ENCODE peak calls at places on chromosomes 11 and 22, in four cellular contexts. G is K562, X is A549, S is GM12878. B is an unnamed sample.

GRCh38 chr11:86632499-86633269 is 39.7 kb downstream of the ME3 start:
- ATAC-seq in S (peak), G (peak), X (peak), B (peak)

GRCh38 chr22:19360862-19361261 is 69.3 kb upstream of the CLTCL1 start:
- ATAC-seq in G (no peak), X (no peak), S (no peak), B (no peak)

GRCh38 chr11:61111786-61112517 is 9.7 kb downstream of the CD5 start:
- ATAC-seq in X (no peak), G (no peak), S (peak), B (no peak)

GRCh38 chr22:49372530-49373288 is 455.0 kb downstream of the BRD1 start:
- ATAC-seq in G (peak), X (peak), S (no peak), B (no peak)

GRCh38 chr11:83092488-83093384 is 21.0 kb upstream of the RAB30 start:
- ATAC-seq in S (no peak), G (peak), X (peak), B (no peak)

GRCh38 chr11:77547863-77548551 is 41.7 kb upstream of the AQP11 start:
- ATAC-seq in G (peak), S (peak), X (peak), B (no peak)

GRCh38 chr22:48745842-48746788 is 1081.6 kb downstream of the BRD1 start:
- ATAC-seq in S (no peak), G (no peak), X (no peak), B (no peak)

GRCh38 chr22:39299829-39300178 is 19.6 kb downstream of the RPL3 start:
- ATAC-seq in S (peak), X (peak), G (peak), B (peak)

GRCh38 chr11:95074806-95075563 is 8.3 kb downstream of the SRSF8 start:
- ATAC-seq in S (no peak), X (no peak), G (no peak), B (peak)

GRCh38 chr22:38481871-38482332 is 14.0 kb downstream of the KDELR3 start:
- ATAC-seq in X (no peak), G (peak), S (no peak), B (no peak)

GRCh38 chr11:126415669-126416420 is 60.4 kb downstream of the ST3GAL4 start:
- ATAC-seq in X (no peak), S (no peak), G (no peak), B (peak)

GRCh38 chr11:62689421-62690183 is at the start of gene LRRN4CL:
- ATAC-seq in X (peak), G (peak), S (no peak), B (peak)

GRCh38 chr11:119615003-119615878 is 113.8 kb downstream of the NECTIN1 start:
- ATAC-seq in G (no peak), X (peak), S (peak), B (peak)

GRCh38 chr11:64003807-64004589 is 17.8 kb downstream of the OTUB1 start:
- ATAC-seq in X (peak), G (no peak), S (no peak), B (no peak)

GRCh38 chr11:23509023-23509422 is 648.7 kb upstream of the CCDC179 start:
- ATAC-seq in S (peak), G (no peak), X (no peak), B (no peak)

GRCh38 chr11:103547009-103547408 is 437.8 kb downstream of the DYNC2H1 start:
- ATAC-seq in X (no peak), S (no peak), G (no peak), B (no peak)

GRCh38 chr11:34728609-34729008 is 107.7 kb downstream of the EHF start:
- ATAC-seq in X (no peak), S (no peak), G (no peak), B (no peak)

GRCh38 chr22:48118654-48119053 is 1356.2 kb downstream of the TBC1D22A start:
- ATAC-seq in X (no peak), S (peak), G (no peak), B (no peak)

GRCh38 chr11:61776561-61777075 is 15.8 kb downstream of the TMEM258 start:
- ATAC-seq in S (peak), G (peak), X (peak), B (peak)

GRCh38 chr11:86204356-86204755 is 40.2 kb upstream of the EED start:
- ATAC-seq in S (no peak), G (no peak), X (no peak), B (no peak)

GRCh38 chr11:95450547-95451123 is 219.6 kb upstream of the SESN3 start:
- ATAC-seq in S (no peak), G (peak), X (no peak), B (peak)

GRCh38 chr11:12359761-12360160 is 17.6 kb upstream of the PARVA start:
- ATAC-seq in S (no peak), X (no peak), G (no peak), B (no peak)

GRCh38 chr11:64253043-64253442 is 1.7 kb downstream of the PLCB3 start:
- ATAC-seq in G (no peak), S (no peak), X (no peak), B (no peak)

GRCh38 chr22:47341464-47341863 is 579.0 kb downstream of the TBC1D22A start:
- ATAC-seq in S (no peak), G (no peak), X (no peak), B (no peak)

GRCh38 chr22:35766654-35767580 is 49.2 kb downstream of the APOL5 start:
- ATAC-seq in S (no peak), G (no peak), X (no peak), B (peak)

GRCh38 chr11:61905801-61906521 is 11.4 kb downstream of the RAB3IL1 start:
- ATAC-seq in X (no peak), G (no peak), S (no peak), B (no peak)

GRCh38 chr11:19323502-19323901 is 82.8 kb upstream of the E2F8 start:
- ATAC-seq in S (no peak), X (no peak), G (no peak), B (no peak)

GRCh38 chr22:50318698-50319411 is 8.0 kb downstream of the DENND6B start:
- ATAC-seq in S (no peak), G (peak), X (no peak), B (no peak)

GRCh38 chr22:31881198-31881597 is 63.1 kb upstream of the YWHAH start:
- ATAC-seq in S (no peak), X (no peak), G (peak), B (no peak)

GRCh38 chr11:112128483-112129121 is 35.3 kb downstream of the IL18 start:
- ATAC-seq in X (peak), S (no peak), G (no peak), B (peak)

GRCh38 chr11:27611390-27611789 is 88.9 kb downstream of the BDNF start:
- ATAC-seq in X (no peak), S (no peak), G (no peak), B (no peak)

GRCh38 chr22:28898233-28898629 is 14.9 kb downstream of the ZNRF3 start:
- ATAC-seq in G (no peak), S (no peak), X (no peak), B (no peak)

GRCh38 chr22:41620646-41621098 is at the start of gene DESI1:
- ATAC-seq in G (peak), S (peak), X (peak), B (peak)

GRCh38 chr11:46684364-46684763 is 16.1 kb downstream of the ARHGAP1 start:
- ATAC-seq in S (no peak), X (no peak), G (no peak), B (no peak)

GRCh38 chr11:33089776-33090175 is 50.4 kb downstream of the TCP11L1 start:
- ATAC-seq in G (no peak), X (peak), S (peak), B (no peak)

GRCh38 chr11:118705796-118706545 is 26.5 kb upstream of the TREH start:
- ATAC-seq in X (no peak), S (no peak), G (no peak), B (no peak)

GRCh38 chr11:102120437-102120935 is 10.2 kb downstream of the YAP1 start:
- ATAC-seq in S (no peak), X (peak), G (no peak), B (no peak)

GRCh38 chr11:122758361-122758760 is 79.9 kb upstream of the CRTAM start:
- ATAC-seq in S (no peak), G (no peak), X (no peak), B (no peak)
- H3K27ac ChIP-seq in S (no peak), G (no peak), X (no peak), B (no peak)

GRCh38 chr11:16356057-16356750 is at the start of gene SOX6:
- ATAC-seq in G (peak), X (no peak), S (no peak), B (no peak)

GRCh38 chr11:16356751-16357365 is 512 bp upstream of the SOX6 start:
- ATAC-seq in X (no peak), S (no peak), G (peak), B (no peak)

GRCh38 chr11:16357776-16358175 is 1.4 kb upstream of the SOX6 start:
- ATAC-seq in X (no peak), G (no peak), S (no peak), B (no peak)

GRCh38 chr11:16359369-16359768 is 3.0 kb upstream of the SOX6 start:
- ATAC-seq in G (peak), X (no peak), S (no peak), B (no peak)

GRCh38 chr11:16358726-16359125 is 2.4 kb upstream of the SOX6 start:
- ATAC-seq in G (peak), S (no peak), X (no peak), B (no peak)
- TF ChIP-seq EP300 in G (no peak), S (no peak), X (no peak), B (no peak)

GRCh38 chr11:30143098-30143705 is 87.6 kb upstream of the FSHB start:
- ATAC-seq in X (peak), S (peak), G (peak), B (no peak)
- TF ChIP-seq CTCF in X (peak), S (peak), G (peak), B (peak)

DNA sequence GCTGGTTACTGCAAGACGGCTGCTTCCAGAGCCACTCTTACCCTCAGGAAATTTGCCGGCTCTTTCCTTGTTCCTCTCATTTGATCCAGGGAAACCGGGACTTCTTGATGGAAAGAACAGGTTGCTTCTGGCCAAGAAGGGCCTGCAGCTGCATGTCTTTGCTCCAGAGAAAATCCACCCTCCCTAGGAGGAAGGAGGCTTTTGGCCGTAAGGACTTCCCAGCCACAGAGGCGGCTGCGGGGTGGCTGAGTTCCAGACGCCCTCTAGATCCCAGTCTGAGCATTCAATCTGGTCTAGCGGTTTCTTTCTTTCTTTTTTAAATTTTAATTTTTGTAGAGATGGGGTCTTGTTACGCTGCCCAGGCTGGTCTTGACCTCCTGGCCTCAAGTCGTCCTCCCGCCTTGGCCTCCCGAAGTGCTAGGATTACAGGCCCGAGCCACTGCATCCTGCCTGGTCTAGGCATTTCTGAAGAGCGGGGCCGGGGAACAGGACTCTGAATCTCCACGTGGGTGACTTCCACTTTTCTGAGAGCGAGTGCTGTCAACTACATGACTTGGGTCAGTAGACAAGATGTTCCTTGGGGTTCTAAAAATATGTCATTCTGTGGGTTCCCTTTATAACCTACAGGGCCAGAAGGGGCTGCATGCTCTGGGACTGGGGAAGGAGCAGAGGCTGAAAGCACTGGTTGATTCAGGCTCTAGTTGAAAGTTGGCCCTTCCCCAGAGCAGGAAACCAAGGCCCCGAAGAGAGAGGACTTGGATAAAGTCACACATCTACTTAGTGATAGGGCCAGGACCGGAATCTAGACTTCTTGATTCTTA is 9.7 kb downstream of the ADAMTS15 start:
- ATAC-seq in G (peak), X (no peak), S (no peak), B (no peak)
- H3K27ac ChIP-seq in G (no peak), X (no peak), S (no peak), B (peak)

B was measured in gastroesophageal sphincter.